ENCODE peak calls at places on chromosomes 11 and 22, in eight cellular contexts. R is GM12891; D is activated CD4-positive, alpha-beta T cell treated with anti-CD3 and anti-CD28 coated beads, Interleukin-2, amount 10 ng/mL, durations not matched to agents 7 days and 5 days; P is iris pigment epithelial cell; K is hypothalamus; F is T-helper 2 cell; M is CD4-positive, alpha-beta memory T cell; L is H9. C is an unnamed sample.

GRCh38 chr11:91850533-91851305 is 373.9 kb upstream of the FAT3 start:
- DNase-seq in M (no peak), P (no peak), F (no peak), K (no peak), L (no peak), D (no peak), R (no peak), C (no peak)

GRCh38 chr11:35389112-35389511 is 30.2 kb downstream of the SLC1A2 start:
- DNase-seq in P (no peak), L (no peak), D (no peak), M (no peak), K (no peak), R (no peak), F (no peak), C (no peak)

GRCh38 chr22:39428597-39429071 is 28.2 kb upstream of the MGAT3 start:
- DNase-seq in L (peak), M (no peak), P (peak), F (no peak), R (no peak), K (no peak), D (no peak), C (no peak)

GRCh38 chr11:114060402-114061052 is 1.0 kb downstream of the ZBTB16 start:
- DNase-seq in L (peak), M (no peak), P (peak), D (peak), K (peak), R (no peak), F (no peak), C (no peak)

GRCh38 chr11:975824-976223 is 50.2 kb downstream of the AP2A2 start:
- DNase-seq in M (no peak), K (no peak), F (no peak), D (peak), L (peak), R (no peak), P (peak), C (no peak)

GRCh38 chr11:111923951-111924350 is 5.2 kb downstream of the C11orf52 start:
- DNase-seq in F (no peak), K (no peak), L (no peak), R (no peak), D (no peak), M (no peak), P (no peak), C (no peak)

GRCh38 chr11:133947298-133947905 is 9.4 kb downstream of the IGSF9B start:
- DNase-seq in P (peak), L (peak), M (peak), F (peak), D (peak), R (no peak), K (peak), C (no peak)

GRCh38 chr11:13318498-13319295 is 41.1 kb downstream of the BMAL1 start:
- DNase-seq in P (peak), F (no peak), K (no peak), R (no peak), M (no peak), L (no peak), D (no peak), C (no peak)

GRCh38 chr11:120524536-120525085 is 13.1 kb downstream of the GRIK4 start:
- DNase-seq in F (no peak), P (no peak), K (no peak), L (no peak), R (no peak), D (no peak), M (no peak), C (no peak)

GRCh38 chr11:62137881-62138629 is 14.2 kb downstream of the INCENP start:
- DNase-seq in L (peak), M (no peak), P (no peak), R (no peak), D (no peak), K (no peak), F (no peak), C (no peak)

GRCh38 chr11:128776434-128777284 is 82.8 kb downstream of the FLI1 start:
- DNase-seq in F (peak), D (peak), L (peak), K (no peak), R (peak), M (peak), P (peak), C (peak)

GRCh38 chr22:49488943-49489342 is 338.7 kb downstream of the BRD1 start:
- DNase-seq in F (no peak), K (no peak), R (no peak), P (no peak), L (no peak), D (no peak), M (no peak), C (no peak)

GRCh38 chr11:58067685-58068084 is 36.9 kb downstream of the OR6Q1 start:
- DNase-seq in D (no peak), F (no peak), R (no peak), P (no peak), M (no peak), L (no peak), K (no peak), C (no peak)

GRCh38 chr11:111879637-111879960 is 258 bp downstream of the CFAP68 start:
- DNase-seq in L (no peak), P (no peak), K (no peak), F (no peak), D (no peak), M (no peak), R (no peak), C (no peak)

GRCh38 chr11:3094223-3094824 is 37.1 kb upstream of the CARS1 start:
- DNase-seq in P (no peak), R (no peak), M (no peak), D (no peak), F (no peak), L (no peak), K (no peak), C (no peak)

GRCh38 chr11:11296434-11296833 is 56.6 kb downstream of the CSNK2A3 start:
- DNase-seq in F (no peak), R (no peak), P (no peak), M (no peak), L (no peak), D (no peak), K (no peak), C (no peak)

GRCh38 chr11:78350101-78350645 is 67.4 kb downstream of the GAB2 start:
- DNase-seq in F (no peak), M (no peak), R (no peak), L (no peak), P (peak), D (no peak), K (no peak), C (no peak)

GRCh38 chr11:113674397-113674685 is 31.8 kb downstream of the TMPRSS5 start:
- DNase-seq in L (no peak), R (no peak), F (no peak), M (no peak), P (no peak), K (no peak), D (no peak), C (no peak)

GRCh38 chr11:8739309-8739793 is 56.8 kb downstream of the RPL27A start:
- DNase-seq in F (no peak), R (no peak), P (no peak), D (no peak), M (no peak), L (no peak), K (no peak), C (no peak)

GRCh38 chr22:23578306-23578705 is 1.8 kb downstream of the IGLL1 start:
- DNase-seq in K (no peak), F (no peak), R (no peak), P (no peak), D (no peak), M (no peak), L (no peak), C (no peak)

GRCh38 chr22:50105529-50106100 is 15.8 kb downstream of the MOV10L1 start:
- DNase-seq in P (peak), M (no peak), K (no peak), L (no peak), F (no peak), D (peak), R (no peak), C (no peak)

C was measured in GM12864.